ENCODE peak calls at places on chromosome 14, in eight cellular contexts. E is cardiac septum; F is Caki2; K is GM10248; D is neural crest cell; B is activated CD4-positive, alpha-beta T cell treated with anti-CD3 and anti-CD28 coated beads, Interleukin-2, amount 50 U/mL, for 4 hours; S is A549; O is MV-4-11. Z is an unnamed sample.

GRCh38 chr14:101583709-101584048 is 22.4 kb downstream of the DIO3 start:
- DNase-seq in K (no peak), B (no peak), S (no peak), E (no peak), O (no peak), D (no peak), F (no peak), Z (no peak)

GRCh38 chr14:98062083-98062482 is 1209.9 kb downstream of the BCL11B start:
- DNase-seq in B (no peak), O (no peak), S (no peak), D (no peak), E (no peak), K (no peak), F (no peak), Z (no peak)

GRCh38 chr14:64801800-64802199 is 77.9 kb downstream of the SPTB start:
- DNase-seq in B (no peak), O (no peak), F (no peak), S (peak), E (no peak), D (peak), K (peak), Z (no peak)

GRCh38 chr14:35352274-35353233 is 52.0 kb downstream of the NFKBIA start:
- DNase-seq in K (peak), O (peak), S (no peak), F (no peak), E (no peak), B (no peak), D (no peak), Z (peak)

GRCh38 chr14:26730929-26731618 is 133.2 kb upstream of the NOVA1 start:
- DNase-seq in F (no peak), K (no peak), S (peak), B (no peak), E (no peak), D (peak), O (no peak), Z (no peak)

GRCh38 chr14:61568572-61569011 is 126.7 kb upstream of the HIF1A start:
- DNase-seq in D (no peak), K (peak), F (no peak), E (peak), B (peak), O (no peak), S (no peak), Z (no peak)

GRCh38 chr14:104872469-104873341 is 7.6 kb downstream of the CEP170B start:
- DNase-seq in K (no peak), B (no peak), D (no peak), E (no peak), S (no peak), F (peak), O (peak), Z (no peak)

GRCh38 chr14:101636081-101636560 is 74.8 kb downstream of the DIO3 start:
- DNase-seq in F (no peak), B (no peak), E (no peak), S (no peak), O (peak), K (peak), D (no peak), Z (no peak)

GRCh38 chr14:84963518-84963917 is 566.4 kb upstream of the FLRT2 start:
- DNase-seq in S (no peak), D (no peak), E (no peak), K (no peak), B (no peak), O (no peak), F (no peak), Z (no peak)

GRCh38 chr14:73723799-73724621 is 9.8 kb upstream of the PNMA1 start:
- DNase-seq in K (no peak), F (peak), E (peak), B (no peak), O (peak), D (no peak), S (peak), Z (peak)

GRCh38 chr14:100221419-100222218 is 17.3 kb upstream of the YY1 start:
- DNase-seq in F (no peak), B (peak), S (no peak), D (peak), K (peak), O (peak), E (no peak), Z (no peak)

GRCh38 chr14:85556263-85556662 is 26.3 kb downstream of the FLRT2 start:
- DNase-seq in K (no peak), E (no peak), O (no peak), B (no peak), F (no peak), D (no peak), S (no peak), Z (no peak)

GRCh38 chr14:66426451-66426850 is 59.7 kb upstream of the CCDC196 start:
- DNase-seq in S (no peak), D (no peak), K (no peak), O (no peak), E (no peak), B (no peak), F (no peak), Z (no peak)

GRCh38 chr14:104494483-104494882 is 85.1 kb upstream of the C14orf180 start:
- DNase-seq in O (peak), F (no peak), K (no peak), D (no peak), B (no peak), E (no peak), S (no peak), Z (no peak)